ENCODE peak calls at places on chromosomes 11 and 22, in five cellular contexts. L is astrocyte of the spinal cord, M is fibroblast of the aortic adventitia, Q is heart left ventricle, C is neural progenitor cell. Y is an unnamed sample.

GRCh38 chr11:134272381-134273316 is 3.5 kb upstream of the GLB1L3 start:
- DNase-seq in M (peak), Q (no peak), C (peak), L (no peak), Y (no peak)

GRCh38 chr11:97965849-97966646 is 1054.7 kb upstream of the CNTN5 start:
- DNase-seq in L (peak), M (peak), Q (no peak), C (no peak), Y (peak)

GRCh38 chr11:67117667-67118058 is 1.4 kb upstream of the KDM2A start:
- DNase-seq in M (no peak), Q (peak), L (no peak), C (peak), Y (no peak)

GRCh38 chr11:60786811-60787567 is 1.9 kb downstream of the MS4A10 start:
- DNase-seq in L (peak), C (no peak), M (peak), Q (peak), Y (peak)

GRCh38 chr11:111370902-111371578 is 8.0 kb downstream of the POU2AF1 start:
- DNase-seq in C (no peak), M (no peak), L (no peak), Q (no peak), Y (no peak)

GRCh38 chr11:33976351-33977199 is 75.0 kb upstream of the CAPRIN1 start:
- DNase-seq in C (no peak), M (peak), Q (no peak), L (no peak), Y (no peak)

GRCh38 chr11:11998091-11998781 is 10.2 kb downstream of the DKK3 start:
- DNase-seq in L (peak), Q (no peak), C (no peak), M (peak), Y (peak)

GRCh38 chr11:115665345-115665901 is 161.2 kb upstream of the CADM1 start:
- DNase-seq in C (peak), Q (peak), L (no peak), M (no peak), Y (no peak)

GRCh38 chr11:61791737-61792309 is 576 bp downstream of the TMEM258 start:
- DNase-seq in L (peak), M (peak), Q (peak), C (peak), Y (peak)

GRCh38 chr11:72114570-72114969 is 2.1 kb upstream of the ANAPC15 start:
- DNase-seq in Q (no peak), C (no peak), M (peak), L (no peak), Y (peak)

GRCh38 chr22:38957046-38957770 is at the start of gene APOBEC3A:
- DNase-seq in M (no peak), L (no peak), C (no peak), Q (peak), Y (no peak)

GRCh38 chr11:76638267-76639197 is 32.0 kb downstream of the LRRC32 start:
- DNase-seq in C (no peak), M (no peak), Q (peak), L (no peak), Y (no peak)

GRCh38 chr11:121886956-121887355 is 229.1 kb downstream of the BLID start:
- DNase-seq in M (no peak), C (no peak), L (no peak), Q (no peak), Y (no peak)

GRCh38 chr11:113201055-113201818 is 113.1 kb upstream of the TTC12 start:
- DNase-seq in C (peak), L (no peak), M (no peak), Q (no peak), Y (no peak)

GRCh38 chr22:19756288-19757128 is 4.1 kb upstream of the TBX1 start:
- DNase-seq in C (peak), M (no peak), L (no peak), Q (no peak), Y (no peak)

GRCh38 chr11:117885777-117886176 is 9.3 kb upstream of the FXYD6 start:
- DNase-seq in Q (peak), M (peak), L (peak), C (no peak), Y (no peak)

GRCh38 chr22:44406581-44407403 is 91.2 kb downstream of the RTL6 start:
- DNase-seq in L (peak), C (no peak), Q (no peak), M (peak), Y (no peak)

GRCh38 chr11:2728128-2728662 is 28.4 kb upstream of the KCNQ1OT1 start:
- DNase-seq in Q (no peak), M (no peak), C (no peak), L (no peak), Y (no peak)

GRCh38 chr11:63985812-63986155 is 454 bp upstream of the OTUB1 start:
- DNase-seq in L (no peak), C (no peak), M (no peak), Q (no peak), Y (no peak)

GRCh38 chr11:1879941-1880720 is 11.6 kb downstream of the PRR33 start:
- DNase-seq in L (peak), C (no peak), Q (peak), M (peak), Y (no peak)

GRCh38 chr22:38655532-38656255 is 498 bp downstream of the FAM227A start:
- DNase-seq in L (peak), M (peak), C (no peak), Q (no peak), Y (no peak)

GRCh38 chr11:22778642-22779041 is 51.0 kb downstream of the SVIP start:
- DNase-seq in L (no peak), M (no peak), Q (no peak), C (no peak), Y (no peak)

GRCh38 chr22:29041408-29041807 is 20.2 kb downstream of the C22orf31 start:
- DNase-seq in M (peak), Q (no peak), C (no peak), L (peak), Y (peak)

GRCh38 chr22:40463017-40463631 is 92.7 kb downstream of the SGSM3 start:
- DNase-seq in Q (no peak), L (no peak), C (no peak), M (no peak), Y (no peak)

GRCh38 chr11:92804388-92804787 is 165.1 kb upstream of the MTNR1B start:
- DNase-seq in Q (no peak), C (peak), L (no peak), M (no peak), Y (no peak)

GRCh38 chr11:128530119-128531091 is 57.0 kb downstream of the ETS1 start:
- DNase-seq in M (peak), Q (peak), L (peak), C (no peak), Y (peak)

GRCh38 chr11:12859872-12860657 is 149.1 kb upstream of the RASSF10 start:
- DNase-seq in L (no peak), C (peak), M (no peak), Q (no peak), Y (no peak)

GRCh38 chr22:46614070-46614931 is 5.9 kb upstream of the GRAMD4 start:
- DNase-seq in Q (no peak), M (no peak), C (no peak), L (no peak), Y (no peak)

GRCh38 chr22:44543781-44544181 is 45.7 kb upstream of the RTL6 start:
- DNase-seq in M (peak), Q (no peak), C (no peak), L (no peak), Y (no peak)

GRCh38 chr22:27715078-27715477 is 86.5 kb downstream of the MN1 start:
- DNase-seq in M (no peak), Q (peak), L (no peak), C (peak), Y (no peak)
- TF ChIP-seq CTCF in M (no peak), Q (peak), L (peak), C (peak), Y (peak)

GRCh38 chr11:124761301-124762021 is 629 bp downstream of the ESAM start:
- DNase-seq in C (peak), Q (peak), M (no peak), L (no peak), Y (no peak)
- TF ChIP-seq CTCF in C (peak), Q (no peak), M (no peak), L (no peak), Y (no peak)

DNA sequence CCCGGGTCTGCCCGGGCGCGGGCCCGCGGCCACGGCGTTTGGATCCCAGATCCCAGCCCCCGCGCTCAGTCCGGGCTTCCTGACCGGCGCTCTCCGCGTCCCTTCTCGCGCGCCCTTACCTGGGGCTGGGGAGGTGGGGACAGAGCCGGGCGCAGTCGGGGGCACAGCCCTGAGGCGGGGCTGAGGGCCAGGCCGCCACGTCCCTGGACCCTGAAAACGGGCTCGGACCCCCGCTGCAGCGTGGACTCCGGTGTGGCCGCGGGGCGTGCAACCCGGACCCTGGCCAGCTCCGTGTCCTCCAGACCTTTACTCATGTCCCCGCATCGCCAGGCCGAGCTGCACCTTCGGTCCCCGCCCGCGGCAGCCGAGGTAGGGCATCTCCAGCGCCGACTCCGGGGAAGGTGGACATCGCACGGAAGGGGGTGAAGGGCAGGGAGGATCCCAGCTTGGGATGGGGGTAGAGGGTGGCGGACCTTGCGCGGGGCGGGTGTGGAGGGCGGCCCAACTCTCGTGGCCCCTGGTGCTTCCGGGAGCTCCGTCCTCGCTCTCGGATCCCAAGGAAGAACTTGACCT is 9.9 kb upstream of the AIFM3 start:
- DNase-seq in M (no peak), L (no peak), Q (no peak), C (peak), Y (no peak)
- TF ChIP-seq CTCF in M (no peak), L (no peak), Q (no peak), C (no peak), Y (no peak)

GRCh38 chr11:96218013-96218412 is 125.0 kb downstream of the MAML2 start:
- DNase-seq in Q (no peak), L (no peak), C (no peak), M (no peak), Y (no peak)
- TF ChIP-seq CTCF in Q (no peak), L (no peak), C (no peak), M (no peak), Y (no peak)

GRCh38 chr11:84901986-84902385 is 725.2 kb downstream of the DLG2 start:
- DNase-seq in Q (no peak), M (peak), C (no peak), L (peak), Y (no peak)

GRCh38 chr11:84902445-84902844 is 724.7 kb downstream of the DLG2 start:
- DNase-seq in Q (no peak), C (no peak), L (no peak), M (no peak), Y (no peak)

GRCh38 chr11:84894666-84895065 is 732.5 kb downstream of the DLG2 start:
- DNase-seq in M (no peak), L (no peak), C (no peak), Q (no peak), Y (no peak)

GRCh38 chr11:84899134-84899533 is 728.0 kb downstream of the DLG2 start:
- DNase-seq in M (no peak), L (no peak), C (no peak), Q (no peak), Y (no peak)

GRCh38 chr11:84899740-84900139 is 727.4 kb downstream of the DLG2 start:
- DNase-seq in M (no peak), Q (no peak), C (peak), L (peak), Y (no peak)
- TF ChIP-seq CTCF in M (peak), Q (no peak), C (peak), L (peak), Y (peak)

DNA sequence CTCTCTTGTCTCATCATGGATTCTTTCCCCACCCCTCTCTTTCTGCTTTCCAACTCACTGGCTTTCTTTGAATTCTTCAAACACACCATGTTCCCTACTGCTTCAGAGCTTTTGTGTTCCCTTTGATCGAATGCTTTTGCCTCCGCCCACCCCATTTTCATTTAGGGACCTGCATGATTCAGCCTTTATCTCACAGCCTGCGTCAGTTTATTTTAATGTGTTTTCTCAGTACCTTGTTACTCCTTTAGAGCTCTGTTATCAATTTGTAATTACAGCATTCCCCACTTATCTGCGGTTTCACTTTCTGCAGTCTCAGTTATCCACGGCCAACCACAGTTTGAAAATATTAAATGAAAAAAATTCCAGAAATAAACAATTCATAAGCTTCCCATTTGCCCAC is 451.3 kb downstream of the METTL15 start:
- DNase-seq in C (peak), Q (no peak), M (peak), L (peak), Y (no peak)
- TF ChIP-seq CTCF in C (no peak), Q (no peak), M (no peak), L (no peak), Y (no peak)

GRCh38 chr22:17496843-17497242 is 66.5 kb upstream of the SLC25A18 start:
- DNase-seq in L (no peak), M (no peak), C (no peak), Q (no peak), Y (no peak)

GRCh38 chr22:17501679-17502285 is 61.5 kb upstream of the SLC25A18 start:
- DNase-seq in Q (no peak), C (peak), M (peak), L (peak), Y (peak)
- TF ChIP-seq CTCF in Q (peak), C (peak), M (peak), L (peak), Y (peak)

GRCh38 chr22:42308887-42309468 is 38.5 kb upstream of the TCF20 start:
- DNase-seq in C (no peak), M (no peak), L (no peak), Q (no peak), Y (no peak)
- TF ChIP-seq CTCF in C (peak), M (no peak), L (no peak), Q (no peak), Y (peak)

GRCh38 chr11:17498475-17498874 is 21.8 kb upstream of the ABCC8 start:
- DNase-seq in L (no peak), Q (no peak), C (peak), M (no peak), Y (no peak)
- TF ChIP-seq CTCF in L (peak), Q (no peak), C (peak), M (peak), Y (peak)

DNA sequence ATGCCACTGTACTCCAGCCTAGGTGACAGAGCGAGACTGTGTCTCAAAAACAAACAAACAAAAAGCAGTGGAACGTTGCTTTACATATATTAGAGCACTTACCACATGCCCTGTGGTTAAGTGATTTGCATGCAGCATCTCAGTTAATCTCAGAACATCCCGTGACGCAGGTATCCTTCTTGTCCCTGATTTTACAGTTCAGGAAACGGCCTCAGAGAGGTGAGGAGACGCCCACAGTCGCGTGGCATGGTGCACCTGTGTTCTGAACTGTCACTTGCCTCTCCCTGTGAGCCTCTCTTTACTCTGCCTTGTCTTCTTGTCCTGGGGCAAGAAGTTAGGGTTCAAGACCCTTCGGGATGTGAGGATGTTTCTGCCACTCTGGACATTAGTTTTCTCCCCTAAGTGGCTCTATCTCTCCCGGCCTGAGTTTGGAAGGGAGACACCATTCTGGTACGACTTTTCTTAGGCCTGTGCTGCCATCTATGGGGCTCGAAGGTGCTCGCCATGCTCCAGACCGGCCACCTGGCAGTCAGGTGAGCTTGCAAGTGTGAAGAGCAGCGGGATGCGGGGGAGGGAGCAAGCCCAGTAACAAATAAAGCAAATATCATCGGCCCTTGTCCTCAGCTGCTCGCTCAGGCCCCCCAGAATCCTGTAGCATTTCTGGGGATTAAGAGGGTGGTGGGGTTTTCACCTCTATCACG is 25.6 kb downstream of the YWHAH start:
- DNase-seq in M (peak), Q (peak), C (peak), L (peak), Y (peak)
- TF ChIP-seq CTCF in M (peak), Q (no peak), C (peak), L (peak), Y (no peak)